ENCODE peak calls at places on chromosome 13, in four cellular contexts. M, V, R and P are unnamed samples.

GRCh38 chr13:35472308-35473008 is 4.0 kb downstream of the MAB21L1 start:
- DNase-seq in V (no peak), R (no peak), M (no peak), P (no peak)

GRCh38 chr13:26219726-26220125 is 2.4 kb downstream of the RNF6 start:
- DNase-seq in R (no peak), V (no peak), M (no peak), P (no peak)

GRCh38 chr13:25574437-25575426 is 203.0 kb downstream of the ATP8A2 start:
- DNase-seq in M (peak), V (peak), R (peak), P (peak)

GRCh38 chr13:113534236-113534860 is 43.8 kb upstream of the DCUN1D2 start:
- DNase-seq in M (peak), R (no peak), V (no peak), P (no peak)

GRCh38 chr13:51781246-51782022 is 22.5 kb downstream of the DHRS12 start:
- DNase-seq in M (no peak), R (no peak), V (no peak), P (peak)

GRCh38 chr13:114286808-114287207 is 5.4 kb downstream of the UPF3A start:
- DNase-seq in V (no peak), R (no peak), M (no peak), P (no peak)

GRCh38 chr13:27200413-27201066 is 28.9 kb upstream of the USP12 start:
- DNase-seq in R (no peak), M (no peak), V (no peak), P (no peak)

GRCh38 chr13:43326100-43326499 is 302.7 kb downstream of the DNAJC15 start:
- DNase-seq in R (no peak), V (no peak), M (no peak), P (no peak)

GRCh38 chr13:38888309-38888708 is 102.3 kb downstream of the STOML3 start:
- DNase-seq in M (no peak), R (no peak), V (no peak), P (no peak)

GRCh38 chr13:29936051-29936813 is 85.8 kb upstream of the UBL3 start:
- DNase-seq in R (no peak), M (no peak), V (no peak), P (no peak)

GRCh38 chr13:102569488-102569887 is 27.3 kb upstream of the TPP2 start:
- DNase-seq in M (no peak), V (no peak), R (no peak), P (no peak)

GRCh38 chr13:80141114-80141849 is 199.6 kb downstream of the SPRY2 start:
- DNase-seq in R (no peak), V (peak), M (no peak), P (no peak)

GRCh38 chr13:110328509-110328908 is 21.4 kb downstream of the COL4A2 start:
- DNase-seq in M (no peak), V (no peak), R (no peak), P (no peak)

GRCh38 chr13:42883142-42883541 is 101.8 kb downstream of the FAM216B start:
- DNase-seq in V (no peak), R (no peak), M (no peak), P (no peak)

GRCh38 chr13:71477735-71478134 is 389.3 kb downstream of the DACH1 start:
- DNase-seq in R (no peak), V (no peak), M (no peak), P (no peak)

GRCh38 chr13:27905650-27906049 is 14.2 kb upstream of the PDX1 start:
- DNase-seq in R (no peak), M (no peak), V (no peak), P (no peak)

GRCh38 chr13:22926176-22927007 is 254.4 kb upstream of the SGCG start:
- DNase-seq in V (peak), M (peak), R (no peak), P (no peak)

GRCh38 chr13:90447735-90448103 is 899.8 kb upstream of the MIR17HG start:
- DNase-seq in V (no peak), R (no peak), M (no peak), P (no peak)

GRCh38 chr13:21218351-21219043 is 42.0 kb downstream of the MRPL57 start:
- DNase-seq in V (no peak), R (no peak), M (no peak), P (no peak)

GRCh38 chr13:43664700-43665191 is 122.0 kb downstream of the ENOX1 start:
- DNase-seq in R (no peak), V (peak), M (no peak), P (no peak)

GRCh38 chr13:95463516-95463915 is 89.0 kb upstream of the CLDN10 start:
- DNase-seq in R (no peak), M (no peak), V (no peak), P (no peak)

GRCh38 chr13:62626771-62627170 is 1211.1 kb upstream of the PCDH20 start:
- DNase-seq in V (no peak), M (no peak), R (no peak), P (no peak)

GRCh38 chr13:106521101-106521799 is 14.2 kb downstream of the EFNB2 start:
- DNase-seq in M (no peak), R (no peak), V (no peak), P (no peak)

GRCh38 chr13:32910530-32910929 is 105.7 kb upstream of the KL start:
- DNase-seq in V (no peak), R (no peak), M (no peak), P (no peak)

GRCh38 chr13:23859455-23859854 is 29.7 kb downstream of the MIPEP start:
- DNase-seq in R (no peak), M (no peak), V (no peak), P (no peak)

GRCh38 chr13:113576597-113576996 is 8.0 kb upstream of the TFDP1 start:
- DNase-seq in R (no peak), M (no peak), V (no peak), P (no peak)

GRCh38 chr13:47000166-47000565 is 103.3 kb upstream of the HTR2A start:
- DNase-seq in M (no peak), V (no peak), R (no peak), P (no peak)

GRCh38 chr13:44519642-44520041 is 56.5 kb downstream of the TSC22D1 start:
- DNase-seq in R (no peak), M (no peak), V (no peak), P (no peak)